ENCODE peak calls at places on chromosomes 6 and 20, in seven cellular contexts. E is heart right ventricle, Y is glutamatergic neuron, A is tibial nerve, G is lower lobe of right lung, V is transverse colon, F is mesothelial cell of epicardium. K is an unnamed sample.

GRCh38 chr6:149925253-149925973 is 2.5 kb upstream of the RAET1G start:
- DNase-seq in V (peak; percentile 42), E (peak; percentile 49), A (no peak), G (peak; percentile 61), Y (no peak), F (peak; percentile 29), K (no peak)

GRCh38 chr6:126176266-126176665 is 163.6 kb upstream of the CENPW start:
- DNase-seq in G (no peak), A (no peak), Y (no peak), V (no peak), E (no peak), F (no peak), K (no peak)

GRCh38 chr20:21074605-21075336 is 31.4 kb downstream of the LINC00237 start:
- DNase-seq in V (no peak), Y (no peak), A (no peak), E (no peak), F (no peak), G (no peak), K (no peak)

GRCh38 chr20:4299773-4300172 is 284.4 kb upstream of the RNF24 start:
- DNase-seq in G (no peak), Y (no peak), F (no peak), V (no peak), E (no peak), A (no peak), K (no peak)

GRCh38 chr6:44221291-44221960 is 2.0 kb upstream of the SLC29A1 start:
- DNase-seq in Y (peak; percentile 69), V (peak; percentile 96), A (peak; percentile 81), E (peak; percentile 94), F (peak; percentile 73), G (peak; percentile 92), K (peak; percentile 62)

GRCh38 chr6:154154389-154154967 is 115.4 kb downstream of the OPRM1 start:
- DNase-seq in A (peak; percentile 76), E (no peak), Y (peak; percentile 42), G (no peak), V (peak; percentile 65), F (peak; percentile 58), K (peak; percentile 58)

GRCh38 chr6:170147832-170148708 is 142.8 kb downstream of the DLL1 start:
- DNase-seq in Y (no peak), V (peak; percentile 28), G (peak; percentile 55), F (no peak), E (no peak), A (no peak), K (peak; percentile 47)

GRCh38 chr20:51800132-51800721 is 2.1 kb downstream of the SALL4 start:
- DNase-seq in G (peak; percentile 70), E (peak; percentile 57), Y (peak; percentile 96), F (peak; percentile 95), A (peak; percentile 16), V (peak; percentile 69), K (peak; percentile 48)

GRCh38 chr6:144359783-144360182 is 74.6 kb downstream of the UTRN start:
- DNase-seq in A (no peak), G (no peak), F (no peak), E (no peak), Y (no peak), V (no peak), K (no peak)

GRCh38 chr20:50980851-50981713 is 22.5 kb downstream of the MOCS3 start:
- DNase-seq in A (peak; percentile 49), E (peak; percentile 27), G (peak; percentile 55), F (peak; percentile 76), Y (peak; percentile 72), V (peak; percentile 55), K (peak; percentile 56)

GRCh38 chr6:72954736-72955135 is 270.6 kb downstream of the KHDC1L start:
- DNase-seq in V (no peak), G (no peak), A (no peak), E (no peak), F (no peak), Y (no peak), K (no peak)

GRCh38 chr6:84979541-84979940 is 215.1 kb upstream of the TBX18 start:
- DNase-seq in A (no peak), V (no peak), E (no peak), G (no peak), F (no peak), Y (no peak), K (no peak)

GRCh38 chr6:157524735-157525134 is 143.7 kb downstream of the ZDHHC14 start:
- DNase-seq in Y (no peak), V (no peak), F (no peak), G (no peak), A (no peak), E (no peak), K (no peak)

GRCh38 chr20:25623736-25624499 is at the start of gene NANP:
- DNase-seq in V (peak; percentile 95), E (peak; percentile 96), Y (peak; percentile 97), G (peak; percentile 98), F (peak; percentile 95), A (peak; percentile 94), K (peak; percentile 78)
- TF ChIP-seq CTCF in V (no peak), E (no peak), Y (no peak), G (no peak), F (no peak), A (no peak), K (no peak)

DNA sequence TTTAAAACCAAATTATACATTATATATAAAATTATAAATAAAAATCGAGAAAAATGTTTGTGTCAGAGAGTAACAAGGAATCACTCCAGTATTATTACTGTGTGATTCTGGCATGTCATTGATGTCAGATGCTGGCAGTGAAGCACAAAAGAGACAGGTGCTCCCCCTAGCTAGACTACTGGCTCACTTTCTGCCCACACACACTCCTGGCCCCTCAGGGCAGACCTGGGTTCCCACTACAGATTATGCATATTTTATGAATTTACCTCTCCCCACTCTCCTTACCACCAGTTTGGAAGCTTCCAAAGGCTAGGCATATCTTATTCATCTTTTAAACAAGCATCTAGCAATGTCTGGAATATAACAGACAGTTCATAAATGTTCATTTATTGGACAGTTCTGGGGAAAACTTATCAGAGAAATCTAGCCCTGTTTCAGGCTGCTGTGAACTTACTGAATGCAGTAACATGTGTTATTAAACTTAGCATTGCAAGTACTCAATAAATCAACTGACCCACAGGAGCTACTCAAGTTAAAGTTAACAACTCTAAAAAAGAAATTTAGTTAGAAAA is 12.8 kb downstream of the SNX3 start:
- DNase-seq in A (no peak), Y (no peak), V (no peak), F (no peak), E (no peak), G (no peak), K (no peak)
- TF ChIP-seq CTCF in A (no peak), Y (no peak), V (no peak), F (no peak), E (no peak), G (no peak), K (no peak)

DNA sequence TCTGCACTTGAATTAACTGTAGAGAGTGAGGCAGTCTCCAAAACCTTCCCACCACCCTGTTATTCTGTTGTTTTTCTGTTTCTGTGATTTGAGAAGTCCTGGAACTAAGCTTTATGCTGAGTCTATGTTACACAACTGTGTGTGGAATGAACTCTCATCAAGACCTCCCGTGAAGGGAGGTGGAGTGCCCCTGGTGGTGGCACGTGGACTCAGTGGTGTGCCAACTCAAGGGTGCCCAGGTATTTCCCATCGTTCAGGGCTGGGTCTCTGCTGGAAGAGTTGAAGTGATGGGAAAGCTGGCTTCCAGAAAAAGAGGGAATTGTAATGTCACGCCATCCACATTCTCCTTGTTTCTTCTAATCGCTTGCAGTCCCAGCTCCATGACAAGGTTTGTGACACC is 374.2 kb downstream of the SMOC2 start:
- DNase-seq in F (no peak), E (no peak), V (no peak), Y (no peak), G (no peak), A (no peak), K (no peak)
- TF ChIP-seq CTCF in F (no peak), E (no peak), V (no peak), Y (peak; percentile 42), G (peak; percentile 12), A (no peak), K (no peak)

DNA sequence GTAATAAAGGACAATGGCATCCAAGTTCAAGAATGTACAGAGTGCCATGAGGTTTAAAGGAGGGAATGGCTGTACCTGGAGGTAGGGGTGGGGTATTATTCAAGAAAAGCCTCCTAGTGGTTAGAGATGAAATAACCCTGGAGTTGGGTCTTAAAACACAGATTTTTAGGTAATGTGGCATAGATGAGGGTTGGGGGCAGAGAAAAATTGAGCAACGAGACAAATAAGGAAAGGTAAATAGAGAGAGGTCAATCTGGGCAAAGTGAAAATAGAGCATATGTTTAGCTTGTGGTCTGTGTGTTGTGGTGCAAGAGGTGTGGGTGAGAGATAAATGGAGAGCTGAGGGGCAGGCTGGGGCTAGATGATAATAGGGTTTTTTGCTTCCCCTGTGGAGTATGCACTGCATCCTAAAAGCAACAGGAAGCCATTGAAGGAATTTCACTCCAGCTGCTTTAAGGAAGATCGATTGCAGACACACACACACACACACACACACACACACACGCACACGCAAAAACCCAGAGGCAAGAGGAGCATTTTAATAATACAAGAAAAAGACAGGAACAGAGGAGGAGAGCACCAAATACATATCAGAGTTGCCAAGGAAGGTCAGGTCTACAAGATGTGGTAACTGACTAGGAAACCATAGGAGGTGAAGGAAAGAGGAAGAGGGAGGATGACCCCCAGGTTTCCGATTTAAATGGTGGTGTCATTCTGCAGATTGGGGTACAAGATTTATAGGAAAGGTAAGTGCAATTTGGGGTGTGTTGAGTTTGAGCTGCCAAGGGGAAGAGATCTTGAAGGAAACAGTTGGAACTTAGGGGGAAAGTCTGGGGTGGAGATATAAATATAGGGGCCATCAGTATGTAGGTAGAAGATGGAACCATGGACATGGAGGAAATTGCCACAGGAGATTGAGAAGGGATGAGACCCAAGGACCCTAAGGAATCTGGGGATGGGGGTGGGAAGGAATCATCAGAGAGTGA is 31.3 kb upstream of the ADGRF1 start:
- DNase-seq in G (no peak), V (no peak), A (no peak), E (no peak), F (no peak), Y (no peak), K (no peak)
- TF ChIP-seq CTCF in G (no peak), V (no peak), A (no peak), E (no peak), F (peak; percentile 40), Y (peak; percentile 61), K (no peak)

DNA sequence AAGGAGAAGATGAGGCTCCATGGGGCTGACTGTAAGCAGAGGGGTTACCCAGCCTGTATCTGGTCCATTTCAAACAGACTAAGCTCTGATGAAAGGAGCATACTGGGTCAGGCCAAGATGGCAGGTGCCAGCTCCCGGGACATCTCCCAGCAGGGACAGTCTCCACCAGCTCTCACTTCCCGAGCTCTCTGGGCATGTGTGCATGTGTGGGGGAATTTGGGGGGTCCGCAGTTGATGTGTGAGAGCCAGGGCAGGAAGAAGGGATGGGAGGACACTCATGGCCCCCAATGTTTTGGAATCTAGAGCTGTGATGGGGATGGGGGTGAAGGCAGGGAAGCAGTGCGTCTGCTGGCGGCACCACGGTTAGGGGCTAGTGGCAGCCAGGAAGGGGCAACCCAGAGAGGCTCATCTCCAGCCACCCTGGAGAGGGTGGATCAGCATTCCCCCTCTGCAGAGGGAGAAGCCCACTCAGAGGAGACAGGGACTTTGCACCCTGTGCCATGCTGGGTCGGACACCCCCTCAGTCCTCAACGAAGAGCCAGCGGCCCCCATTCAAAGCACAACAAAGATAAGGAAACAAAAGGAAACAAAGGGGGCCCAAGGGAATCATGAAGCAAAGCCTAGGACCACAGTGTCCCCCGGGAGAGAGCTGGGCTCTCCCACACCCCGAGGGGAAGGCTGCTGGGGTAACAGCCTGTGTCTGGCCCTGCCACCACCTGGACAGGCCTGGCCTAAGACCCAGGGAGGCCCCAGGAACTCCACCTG is 52.4 kb downstream of the DSTN start:
- DNase-seq in A (no peak), E (no peak), V (peak; percentile 3), F (no peak), Y (no peak), G (peak; percentile 26), K (no peak)
- TF ChIP-seq CTCF in A (no peak), E (no peak), V (no peak), F (no peak), Y (no peak), G (no peak), K (no peak)